ENCODE peak calls at places on chromosomes 16 and 17, in seven cellular contexts. N is NCI-H1092, M is fibroblast of villous mesenchyme, H is Caki2, B is HTR-8/SVneo, O is endothelial cell, Z is endodermal cell. K is an unnamed sample.

GRCh38 chr16:4654387-4654901 is 29.8 kb downstream of the MGRN1 start:
- DNase-seq in H (no peak), O (no peak), B (no peak), M (no peak), Z (no peak), N (no peak), K (no peak)

GRCh38 chr17:76199466-76199865 is 40.8 kb downstream of the RNF157 start:
- DNase-seq in N (no peak), B (no peak), M (no peak), H (no peak), O (no peak), Z (no peak), K (no peak)

GRCh38 chr16:1763521-1764511 is 7.5 kb downstream of the NME3 start:
- DNase-seq in H (no peak), M (peak), O (peak), B (peak), Z (peak), N (no peak), K (peak)

GRCh38 chr16:2415085-2415484 is 14.2 kb upstream of the CCNF start:
- DNase-seq in N (no peak), Z (no peak), B (no peak), H (no peak), M (no peak), O (no peak), K (no peak)

GRCh38 chr17:8726951-8727555 is 17.6 kb downstream of the CCDC42 start:
- DNase-seq in B (no peak), H (no peak), M (peak), Z (peak), N (no peak), O (no peak), K (peak)

GRCh38 chr17:57400648-57401047 is 144.3 kb downstream of the MSI2 start:
- DNase-seq in Z (no peak), M (no peak), N (no peak), H (no peak), O (no peak), B (no peak), K (no peak)

GRCh38 chr16:31695667-31696066 is 168.0 kb downstream of the AHSP start:
- DNase-seq in B (no peak), O (no peak), M (no peak), N (no peak), H (no peak), Z (no peak), K (no peak)

GRCh38 chr17:83203472-83204221 is 124.2 kb downstream of the METRNL start:
- DNase-seq in M (peak), O (no peak), B (no peak), Z (no peak), N (no peak), H (no peak), K (no peak)

GRCh38 chr16:81003610-81004460 is 2.9 kb downstream of the CMC2 start:
- DNase-seq in O (no peak), M (peak), H (no peak), N (no peak), B (no peak), Z (no peak), K (no peak)

GRCh38 chr16:22235839-22236745 is 30.0 kb downstream of the EEF2K start:
- DNase-seq in O (no peak), M (peak), N (no peak), Z (no peak), B (no peak), H (no peak), K (no peak)

GRCh38 chr16:89360760-89361435 is 129.5 kb downstream of the ANKRD11 start:
- DNase-seq in M (no peak), H (no peak), N (no peak), Z (peak), O (no peak), B (no peak), K (no peak)

GRCh38 chr17:59406808-59407381 is 75.4 kb downstream of the YPEL2 start:
- DNase-seq in Z (no peak), H (peak), B (peak), M (peak), O (no peak), N (peak), K (no peak)

GRCh38 chr17:38444151-38444550 is 15.9 kb downstream of the ARHGAP23 start:
- DNase-seq in O (peak), N (peak), Z (peak), H (peak), M (peak), B (peak), K (peak)

GRCh38 chr16:66265556-66266133 is 100.8 kb upstream of the CDH5 start:
- DNase-seq in O (no peak), N (no peak), Z (peak), M (no peak), B (no peak), H (no peak), K (no peak)

GRCh38 chr16:81889896-81890634 is 111.0 kb downstream of the PLCG2 start:
- DNase-seq in O (peak), N (peak), B (peak), H (peak), Z (peak), M (peak), K (peak)

GRCh38 chr16:84893849-84894599 is 74.2 kb downstream of the CRISPLD2 start:
- DNase-seq in H (no peak), N (no peak), O (no peak), B (no peak), M (peak), Z (no peak), K (no peak)

GRCh38 chr16:2822158-2822495 is 5.1 kb downstream of the PRSS21 start:
- DNase-seq in Z (peak), O (no peak), B (no peak), H (no peak), M (no peak), N (no peak), K (no peak)

GRCh38 chr17:37848690-37849616 is 75.3 kb upstream of the TBC1D3K start:
- DNase-seq in Z (peak), N (no peak), M (peak), O (no peak), H (peak), B (peak), K (peak)

GRCh38 chr16:88456356-88457292 is 3.5 kb downstream of the ZFPM1 start:
- DNase-seq in Z (no peak), B (no peak), H (no peak), M (no peak), O (no peak), N (no peak), K (no peak)

GRCh38 chr16:2985457-2985856 is 5.2 kb upstream of the PKMYT1 start:
- DNase-seq in Z (no peak), B (no peak), H (no peak), N (no peak), M (no peak), O (no peak), K (no peak)

GRCh38 chr16:26569793-26570192 is 496.9 kb upstream of the C16orf82 start:
- DNase-seq in B (peak), H (peak), M (no peak), Z (peak), N (no peak), O (peak), K (no peak)

GRCh38 chr17:78555741-78556401 is 21.3 kb downstream of the DNAH17 start:
- DNase-seq in M (no peak), O (no peak), N (no peak), Z (no peak), H (no peak), B (no peak), K (no peak)

GRCh38 chr17:35515027-35515426 is 22.5 kb downstream of the SLFN12L start:
- DNase-seq in B (no peak), Z (no peak), O (no peak), H (no peak), M (no peak), N (no peak), K (no peak)

GRCh38 chr17:74337834-74338500 is 11.9 kb downstream of the KIF19 start:
- DNase-seq in O (no peak), B (no peak), Z (no peak), N (peak), H (no peak), M (no peak), K (no peak)

GRCh38 chr16:13332713-13333255 is 431.4 kb downstream of the SHISA9 start:
- DNase-seq in N (peak), Z (peak), M (no peak), H (no peak), O (no peak), B (no peak), K (no peak)

GRCh38 chr16:85888405-85889331 is 10.3 kb upstream of the IRF8 start:
- DNase-seq in Z (no peak), H (peak), M (peak), N (no peak), O (no peak), B (peak), K (no peak)

GRCh38 chr17:50808413-50808812 is 27.0 kb upstream of the WFIKKN2 start:
- DNase-seq in B (no peak), H (no peak), N (no peak), Z (no peak), M (no peak), O (no peak), K (no peak)

GRCh38 chr16:52861614-52862022 is 191.1 kb downstream of the CHD9NB start:
- DNase-seq in M (no peak), N (peak), O (peak), Z (peak), H (peak), B (no peak), K (peak)

GRCh38 chr17:42850964-42851363 is at the start of gene AOC3:
- DNase-seq in N (no peak), M (no peak), B (no peak), H (no peak), O (no peak), Z (no peak), K (no peak)

K was measured in trophoblast cell.